ENCODE peak calls at places on chromosome 22, in four cellular contexts. One of them, this sample, is unnamed.

GRCh38 chr22:49308300-49308699 is 519.4 kb downstream of the BRD1 start:
- DNase-seq in HepG2: no peak
- DNase-seq in A549: no peak
- DNase-seq in K562: no peak
- DNase-seq in this sample: no peak

GRCh38 chr22:49429066-49429465 is 398.6 kb downstream of the BRD1 start:
- DNase-seq in HepG2: no peak
- DNase-seq in A549: no peak
- DNase-seq in K562: peak
- DNase-seq in this sample: no peak

GRCh38 chr22:49977578-49977977 is 17.0 kb downstream of the PIM3 start:
- DNase-seq in HepG2: no peak
- DNase-seq in A549: no peak
- DNase-seq in K562: no peak
- DNase-seq in this sample: no peak

GRCh38 chr22:41381329-41382097 is at the start of gene TEF:
- DNase-seq in HepG2: peak
- DNase-seq in A549: peak
- DNase-seq in K562: peak
- DNase-seq in this sample: peak

GRCh38 chr22:42399315-42400271 is 32.6 kb downstream of the NFAM1 start:
- DNase-seq in HepG2: no peak
- DNase-seq in A549: no peak
- DNase-seq in K562: peak
- DNase-seq in this sample: peak

GRCh38 chr22:20203142-20204099 is 52.6 kb upstream of the CCDC188 start:
- DNase-seq in HepG2: peak
- DNase-seq in A549: no peak
- DNase-seq in K562: peak
- DNase-seq in this sample: peak

GRCh38 chr22:41681616-41682015 is 7.1 kb downstream of the SNU13 start:
- DNase-seq in HepG2: no peak
- DNase-seq in A549: no peak
- DNase-seq in K562: peak
- DNase-seq in this sample: no peak

GRCh38 chr22:23289851-23290724 is 109.8 kb downstream of the BCR start:
- DNase-seq in HepG2: peak
- DNase-seq in A549: peak
- DNase-seq in K562: peak
- DNase-seq in this sample: peak

GRCh38 chr22:31585161-31585859 is 76.7 kb downstream of the PISD start:
- DNase-seq in HepG2: peak
- DNase-seq in A549: no peak
- DNase-seq in K562: peak
- DNase-seq in this sample: no peak

GRCh38 chr22:38348751-38349496 is 31.7 kb upstream of the CSNK1E start:
- DNase-seq in HepG2: no peak
- DNase-seq in A549: no peak
- DNase-seq in K562: no peak
- DNase-seq in this sample: no peak

GRCh38 chr22:23823331-23823791 is 15.4 kb downstream of the DERL3 start:
- DNase-seq in HepG2: no peak
- DNase-seq in A549: no peak
- DNase-seq in K562: no peak
- DNase-seq in this sample: no peak

GRCh38 chr22:40329021-40329456 is 17.3 kb upstream of the ADSL start:
- DNase-seq in HepG2: no peak
- DNase-seq in A549: no peak
- DNase-seq in K562: peak
- DNase-seq in this sample: no peak

GRCh38 chr22:19846620-19847344 is 7.9 kb downstream of the GNB1L start:
- DNase-seq in HepG2: no peak
- DNase-seq in A549: no peak
- DNase-seq in K562: no peak
- DNase-seq in this sample: no peak

GRCh38 chr22:20565079-20565734 is 57.8 kb downstream of the MED15 start:
- DNase-seq in HepG2: no peak
- DNase-seq in A549: no peak
- DNase-seq in K562: no peak
- DNase-seq in this sample: no peak

GRCh38 chr22:37419370-37419915 is 7.8 kb downstream of the ELFN2 start:
- DNase-seq in HepG2: no peak
- DNase-seq in A549: no peak
- DNase-seq in K562: no peak
- DNase-seq in this sample: no peak

GRCh38 chr22:48320048-48320655 is 1507.5 kb downstream of the BRD1 start:
- DNase-seq in HepG2: no peak
- DNase-seq in A549: no peak
- DNase-seq in K562: no peak
- DNase-seq in this sample: no peak

GRCh38 chr22:49958961-49959781 is 1.4 kb upstream of the PIM3 start:
- DNase-seq in HepG2: peak
- DNase-seq in A549: no peak
- DNase-seq in K562: peak
- DNase-seq in this sample: no peak

GRCh38 chr22:42418811-42419243 is 13.4 kb downstream of the NFAM1 start:
- DNase-seq in HepG2: no peak
- DNase-seq in A549: no peak
- DNase-seq in K562: no peak
- DNase-seq in this sample: no peak

GRCh38 chr22:20566420-20567260 is 59.2 kb downstream of the MED15 start:
- DNase-seq in HepG2: no peak
- DNase-seq in A549: no peak
- DNase-seq in K562: no peak
- DNase-seq in this sample: no peak

GRCh38 chr22:19634206-19634536 is 80.1 kb upstream of the SEPTIN5 start:
- DNase-seq in HepG2: no peak
- DNase-seq in A549: no peak
- DNase-seq in K562: no peak
- DNase-seq in this sample: no peak

GRCh38 chr22:37735054-37735453 is 38.2 kb downstream of the TRIOBP start:
- DNase-seq in HepG2: peak
- DNase-seq in A549: peak
- DNase-seq in K562: peak
- DNase-seq in this sample: peak

GRCh38 chr22:40479126-40479800 is 108.9 kb downstream of the SGSM3 start:
- DNase-seq in HepG2: no peak
- DNase-seq in A549: no peak
- DNase-seq in K562: no peak
- DNase-seq in this sample: no peak

GRCh38 chr22:19723990-19724827 is 870 bp downstream of the GP1BB start:
- DNase-seq in HepG2: peak
- DNase-seq in A549: no peak
- DNase-seq in K562: peak
- DNase-seq in this sample: peak

GRCh38 chr22:46119729-46120419 is 30.5 kb upstream of the PPARA start:
- DNase-seq in HepG2: no peak
- DNase-seq in A549: no peak
- DNase-seq in K562: peak
- DNase-seq in this sample: no peak
- TF ChIP-seq HMGXB4 in HepG2: no peak
- TF ChIP-seq HMGXB4 in A549: no peak
- TF ChIP-seq HMGXB4 in K562: no peak
- TF ChIP-seq HMGXB4 in this sample: no peak

GRCh38 chr22:30158277-30158676 is 78.0 kb downstream of the HORMAD2 start:
- DNase-seq in HepG2: no peak
- DNase-seq in A549: no peak
- DNase-seq in K562: no peak
- DNase-seq in this sample: no peak

GRCh38 chr22:30159082-30159481 is 78.8 kb downstream of the HORMAD2 start:
- DNase-seq in HepG2: no peak
- DNase-seq in A549: no peak
- DNase-seq in K562: no peak
- DNase-seq in this sample: no peak

GRCh38 chr22:30160926-30161546 is 80.8 kb downstream of the HORMAD2 start:
- DNase-seq in HepG2: no peak
- DNase-seq in A549: no peak
- DNase-seq in K562: no peak
- DNase-seq in this sample: no peak

DNA sequence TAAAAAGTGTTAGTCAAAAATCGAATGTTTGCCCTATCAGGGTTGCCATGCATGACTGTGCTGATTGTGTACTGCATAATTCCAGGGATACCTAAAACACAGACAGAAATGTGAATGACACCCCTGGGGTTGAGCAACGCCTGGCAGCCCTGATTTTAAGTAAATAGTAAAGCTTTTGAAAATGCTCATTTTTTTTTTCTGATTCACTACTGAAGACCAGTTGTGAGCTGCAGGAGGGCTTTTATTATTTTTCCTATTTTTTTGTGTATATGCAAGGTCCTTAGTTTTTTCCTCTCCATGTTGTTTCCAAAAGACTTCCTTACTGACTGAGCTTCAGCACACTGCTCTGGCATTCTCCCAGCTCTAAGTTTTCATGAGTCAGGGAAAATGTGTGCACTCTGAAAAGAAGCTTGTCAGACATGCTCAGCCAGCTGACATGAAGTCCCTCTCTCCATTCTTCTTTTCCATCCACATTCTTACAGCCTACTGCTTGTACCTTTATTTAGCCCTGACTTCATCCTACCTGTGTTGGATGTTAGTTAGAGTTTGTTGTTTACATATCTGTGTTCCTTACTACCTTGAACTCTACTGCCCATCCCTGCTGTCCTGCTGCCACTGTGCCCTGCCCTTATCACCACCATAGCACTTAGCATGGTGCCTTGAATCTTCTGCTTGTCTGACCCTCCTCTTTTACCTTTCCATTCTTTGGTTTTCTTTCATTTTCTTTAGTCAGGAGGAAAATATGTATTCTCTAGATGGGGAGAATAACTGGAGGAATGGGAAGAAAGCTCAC is 79.5 kb downstream of the HORMAD2 start:
- DNase-seq in HepG2: peak
- DNase-seq in A549: peak
- DNase-seq in K562: no peak
- DNase-seq in this sample: no peak
- TF ChIP-seq HMGXB4 in HepG2: no peak
- TF ChIP-seq HMGXB4 in A549: no peak
- TF ChIP-seq HMGXB4 in K562: no peak
- TF ChIP-seq HMGXB4 in this sample: no peak

GRCh38 chr22:26462051-26462450 is 21.5 kb downstream of the HPS4 start:
- DNase-seq in HepG2: no peak
- DNase-seq in A549: no peak
- DNase-seq in K562: no peak
- DNase-seq in this sample: no peak

GRCh38 chr22:26462971-26463661 is 20.5 kb downstream of the HPS4 start:
- DNase-seq in HepG2: no peak
- DNase-seq in A549: no peak
- DNase-seq in K562: no peak
- DNase-seq in this sample: no peak

GRCh38 chr22:26463688-26464087 is 19.9 kb downstream of the HPS4 start:
- DNase-seq in HepG2: no peak
- DNase-seq in A549: no peak
- DNase-seq in K562: no peak
- DNase-seq in this sample: no peak

GRCh38 chr22:26460202-26460601 is 23.4 kb downstream of the HPS4 start:
- DNase-seq in HepG2: no peak
- DNase-seq in A549: no peak
- DNase-seq in K562: no peak
- DNase-seq in this sample: no peak

DNA sequence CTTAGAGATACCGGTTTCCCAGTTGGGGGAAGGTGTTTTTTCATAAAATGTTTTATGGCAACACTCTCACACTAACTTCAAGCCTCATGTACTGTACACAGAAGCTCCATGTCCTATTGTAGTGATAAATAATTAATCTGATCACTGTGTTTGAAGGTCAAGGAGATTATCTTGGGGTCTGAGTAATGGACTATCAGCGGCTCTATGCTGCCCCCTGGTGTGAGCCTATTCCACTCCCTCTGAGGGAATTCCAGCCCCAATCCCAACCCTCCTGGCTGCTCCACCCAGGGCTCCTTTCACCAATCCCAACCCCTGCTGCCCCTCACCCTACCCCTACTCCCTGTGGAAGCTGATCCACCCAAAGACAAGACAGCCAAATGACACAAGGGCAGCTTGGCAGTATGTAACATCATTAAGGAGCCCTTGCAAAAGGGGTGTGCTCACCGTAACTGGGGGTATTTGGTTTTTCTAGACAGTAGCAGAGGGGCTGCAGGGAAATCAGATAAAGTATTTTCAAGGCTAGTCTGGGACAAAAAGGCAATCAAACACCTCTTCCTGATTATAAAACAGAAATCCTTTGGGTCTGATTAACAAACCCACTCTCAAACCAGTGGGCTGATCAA is 22.3 kb downstream of the HPS4 start:
- DNase-seq in HepG2: peak
- DNase-seq in A549: peak
- DNase-seq in K562: peak
- DNase-seq in this sample: peak
- TF ChIP-seq HMGXB4 in HepG2: no peak
- TF ChIP-seq HMGXB4 in A549: no peak
- TF ChIP-seq HMGXB4 in K562: no peak
- TF ChIP-seq HMGXB4 in this sample: no peak

DNA sequence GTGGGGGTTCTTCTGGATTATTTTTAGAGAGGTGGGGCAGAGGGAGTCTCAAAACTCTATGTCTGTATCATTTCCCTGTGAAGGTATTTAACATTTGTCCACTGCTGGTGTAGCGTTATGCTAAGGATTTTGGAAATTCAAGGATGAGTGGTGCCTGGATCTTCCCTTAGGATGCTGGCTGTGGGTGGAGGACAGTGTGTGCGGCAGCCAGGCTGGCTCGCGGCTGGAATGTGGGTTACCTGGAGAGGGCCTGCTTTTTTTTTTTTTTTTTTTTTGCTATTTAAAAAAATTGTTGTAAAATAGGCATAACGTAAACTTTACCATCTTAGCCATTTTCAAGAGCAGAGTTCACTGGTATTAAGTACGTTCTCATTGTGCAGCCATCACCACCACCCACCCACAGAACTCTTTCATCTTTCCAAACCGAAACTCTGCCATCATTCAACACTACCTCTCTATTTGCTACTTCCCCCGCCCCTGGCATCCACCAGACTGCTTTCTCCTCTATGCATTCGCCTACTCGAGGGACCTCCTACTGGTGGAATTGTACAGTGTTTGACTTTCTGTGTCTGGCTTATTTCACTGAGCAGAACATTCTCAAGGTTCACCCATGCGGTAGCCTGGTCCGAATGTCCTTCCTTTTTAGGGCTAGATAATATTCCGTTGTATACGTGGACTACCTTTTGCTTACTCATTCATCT is 67.1 kb downstream of the PARVB start:
- DNase-seq in HepG2: peak
- DNase-seq in A549: peak
- DNase-seq in K562: no peak
- DNase-seq in this sample: no peak
- TF ChIP-seq HMGXB4 in HepG2: no peak
- TF ChIP-seq HMGXB4 in A549: no peak
- TF ChIP-seq HMGXB4 in K562: no peak
- TF ChIP-seq HMGXB4 in this sample: no peak

This sample was measured in WTC11.